ENCODE peak calls at places on chromosomes 5 and 9, in six cellular contexts. R is breast epithelium, D is left lung, W is spleen, C is body of pancreas, P is neural progenitor cell. H is an unnamed sample. For H3K27me3 and H3K4me1, the result is how much of the 10 kb centered on the place peaks cover.

GRCh38 chr5:93401844-93402243 is 179.2 kb downstream of the NR2F1-AS1 start:
- DNase-seq in P (no peak), R (no peak), W (no peak), C (no peak), D (no peak), H (no peak)

GRCh38 chr5:7676455-7676854 is 174.5 kb downstream of the CFAP90 start:
- DNase-seq in C (no peak), W (no peak), D (no peak), P (no peak), R (no peak), H (no peak)

GRCh38 chr5:168314735-168315411 is 23.4 kb downstream of the WWC1 start:
- DNase-seq in C (peak), D (peak), W (peak), R (peak), P (no peak), H (peak)

GRCh38 chr9:72154468-72155281 is 5.4 kb downstream of the GDA start:
- DNase-seq in C (no peak), P (no peak), D (no peak), W (no peak), R (no peak), H (peak)

GRCh38 chr5:61304611-61305369 is 27.3 kb upstream of the ZSWIM6 start:
- DNase-seq in C (peak), W (no peak), P (no peak), D (peak), R (no peak), H (peak)

GRCh38 chr5:109945723-109946480 is 256.2 kb downstream of the MAN2A1 start:
- DNase-seq in R (no peak), D (no peak), W (no peak), P (no peak), C (no peak), H (no peak)

GRCh38 chr9:120439147-120439546 is 140.8 kb downstream of the CDK5RAP2 start:
- DNase-seq in C (no peak), W (no peak), D (no peak), R (no peak), P (peak), H (no peak)

GRCh38 chr9:83032065-83032625 is 30.8 kb downstream of the RASEF start:
- DNase-seq in W (no peak), C (peak), R (no peak), P (no peak), D (peak), H (no peak)

GRCh38 chr5:87411586-87412416 is 929 bp downstream of the CCNH start:
- DNase-seq in D (peak), P (peak), R (no peak), W (no peak), C (peak), H (peak)

GRCh38 chr9:132733133-132733815 is 63.0 kb downstream of the GTF3C4 start:
- DNase-seq in C (no peak), D (no peak), W (no peak), P (no peak), R (no peak), H (no peak)

GRCh38 chr5:61333351-61334223 is 1.5 kb downstream of the ZSWIM6 start:
- DNase-seq in W (peak), C (peak), P (peak), R (no peak), D (peak), H (peak)

GRCh38 chr5:174736777-174737176 is 12.4 kb downstream of the MSX2 start:
- DNase-seq in C (no peak), D (no peak), W (no peak), P (no peak), R (no peak), H (no peak)
- H3K27me3 ChIP-seq in C (under half), D (half or more), W (under half), P (half or more), R (under half), H (under half)

DNA sequence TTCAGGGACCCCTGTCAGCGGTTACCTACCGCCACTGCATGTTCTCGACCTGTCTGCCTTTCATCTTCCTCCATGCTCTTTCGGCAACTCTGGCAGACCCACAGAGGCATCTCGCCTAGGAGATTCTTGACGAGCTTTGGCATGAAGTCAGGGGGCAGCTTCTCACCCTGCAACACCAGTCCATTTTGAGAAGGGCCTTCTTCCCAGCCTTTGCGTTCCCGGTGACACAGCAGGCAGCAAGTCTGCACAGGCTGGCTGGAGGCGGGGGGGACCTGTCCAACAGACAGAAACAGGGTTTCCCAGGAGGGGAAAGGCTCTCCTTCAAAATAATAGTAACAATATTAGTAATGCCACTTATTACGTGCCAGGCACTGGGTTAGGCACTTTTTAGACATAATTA is 15.5 kb downstream of the FAM193B start:
- DNase-seq in W (no peak), D (no peak), R (no peak), P (no peak), C (no peak), H (no peak)
- H3K4me1 ChIP-seq in W (under half), D (under half), R (under half), P (under half), C (under half), H (under half)

DNA sequence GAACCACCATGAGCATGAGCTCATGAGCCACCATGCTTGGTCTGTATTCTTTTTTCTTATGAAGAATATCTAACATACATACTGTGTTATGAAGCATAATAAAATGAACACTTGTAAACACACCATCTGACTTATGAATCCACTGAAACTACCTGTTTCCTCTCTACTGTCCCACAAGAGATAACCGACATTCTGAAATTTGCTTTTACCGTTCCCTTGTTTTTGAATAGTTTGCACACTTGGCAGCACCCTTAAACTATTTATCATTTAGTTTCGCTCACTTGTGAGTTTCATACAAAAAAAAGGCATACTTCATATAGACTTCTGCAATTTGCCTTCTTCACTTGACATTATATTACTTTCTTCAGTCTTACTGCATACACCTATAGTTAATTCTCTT is 8.9 kb downstream of the LARS1 start:
- DNase-seq in D (no peak), W (no peak), P (no peak), R (no peak), C (no peak), H (no peak)
- TF ChIP-seq CTCF in D (no peak), W (no peak), P (no peak), R (no peak), C (no peak), H (no peak)

GRCh38 chr9:36901528-36901927 is 132.5 kb downstream of the PAX5 start:
- DNase-seq in R (no peak), W (no peak), P (no peak), C (no peak), D (no peak), H (no peak)

GRCh38 chr9:36903541-36904435 is 130.3 kb downstream of the PAX5 start:
- DNase-seq in W (no peak), C (peak), R (no peak), D (no peak), P (no peak), H (no peak)

GRCh38 chr9:36900856-36901220 is 133.2 kb downstream of the PAX5 start:
- DNase-seq in C (no peak), W (no peak), P (no peak), R (no peak), D (no peak), H (no peak)

GRCh38 chr9:36902063-36902735 is 131.9 kb downstream of the PAX5 start:
- DNase-seq in P (no peak), D (no peak), W (no peak), C (no peak), R (no peak), H (peak)

DNA sequence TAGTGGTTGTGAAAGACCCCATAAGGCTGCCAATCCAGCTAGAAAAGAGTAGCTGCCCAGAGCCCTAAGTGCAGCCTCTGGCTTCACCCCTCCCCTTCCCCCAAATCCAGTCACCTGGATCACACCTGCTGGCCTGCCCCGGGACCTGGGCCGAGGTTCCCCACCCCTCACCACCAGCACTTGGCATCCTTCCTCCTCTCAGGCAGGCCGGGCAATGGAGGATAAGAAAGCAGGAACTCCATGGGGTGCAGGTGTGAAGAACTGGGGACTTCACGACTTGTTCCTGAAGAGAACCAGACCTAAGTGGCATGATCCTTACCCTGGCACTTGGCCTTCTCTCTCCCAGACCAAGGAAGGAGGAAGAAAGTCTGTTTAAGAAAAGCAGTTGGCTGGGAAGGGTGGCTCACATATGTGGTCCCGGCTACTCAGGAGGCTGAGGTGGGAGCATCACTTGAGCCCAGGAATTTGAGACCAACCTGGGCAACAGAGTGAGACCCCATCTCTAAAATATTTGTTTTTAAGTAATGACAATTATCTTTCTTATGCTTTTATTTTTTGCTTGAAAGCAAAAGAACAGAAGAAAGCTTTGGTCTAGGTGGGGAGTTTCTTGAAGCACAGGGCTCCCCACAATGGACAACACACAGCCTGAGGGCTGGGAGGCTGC is 131.1 kb downstream of the PAX5 start:
- DNase-seq in R (no peak), W (no peak), D (no peak), P (no peak), C (peak), H (no peak)
- H3K27me3 ChIP-seq in R (under half), W (under half), D (half or more), P (under half), C (under half), H (under half)

DNA sequence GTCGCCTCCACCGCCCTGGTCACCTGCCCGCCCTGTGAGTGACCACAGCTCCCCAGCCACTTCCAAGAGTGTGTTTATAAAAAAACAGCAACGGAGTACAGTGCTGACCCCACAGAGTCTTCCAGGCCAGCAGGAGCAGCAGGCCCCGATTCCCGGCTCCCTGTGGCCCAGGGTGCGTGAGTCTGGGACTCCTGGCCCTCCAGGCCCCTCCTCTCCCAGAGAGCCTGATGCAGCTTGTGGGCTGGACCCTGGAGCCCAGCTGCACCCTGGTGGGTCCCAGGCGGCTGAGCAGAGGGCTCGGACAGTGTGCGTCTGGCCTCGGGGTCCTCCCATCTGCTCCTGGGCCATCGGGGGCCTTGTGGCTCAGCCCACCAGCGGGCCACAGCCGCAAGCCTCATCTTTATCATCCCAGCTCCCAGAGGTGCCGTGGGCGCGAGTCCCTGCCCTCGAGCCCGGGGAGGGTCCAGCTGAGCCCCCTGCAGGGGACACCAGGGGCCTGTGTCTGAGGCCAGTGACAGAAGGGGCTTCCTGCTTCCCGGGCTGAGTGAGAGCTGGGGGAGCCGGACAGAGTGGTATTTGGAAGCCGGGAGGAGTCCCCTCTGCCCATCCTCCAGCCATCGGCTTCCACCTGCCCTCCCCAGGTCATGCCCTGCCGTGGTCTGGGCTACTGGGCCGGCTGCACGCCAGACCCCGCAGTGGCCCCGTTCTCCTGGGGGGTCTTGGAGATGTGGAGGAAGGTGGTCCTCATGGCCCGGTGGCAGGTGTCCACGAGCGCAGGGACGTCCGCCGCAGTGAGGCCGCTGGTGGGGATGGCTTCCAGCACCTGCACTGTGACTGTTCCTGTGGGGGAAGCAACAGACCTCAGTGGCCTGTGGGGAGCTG is 10.6 kb downstream of the EGFL7 start:
- DNase-seq in D (no peak), R (no peak), W (no peak), P (no peak), C (no peak), H (no peak)
- H3K4me1 ChIP-seq in D (under half), R (under half), W (under half), P (under half), C (half or more), H (under half)

H was measured in Peyer's patch.